ENCODE peak calls at places on chromosomes 12 and 14, in ten cellular contexts. C, W, K, J, Q, Z, P, E, G and A are unnamed samples.

GRCh38 chr12:116423053-116423452 is 136.1 kb upstream of the MAP1LC3B2 start:
- DNase-seq in Q (no peak), P (no peak), G (no peak), Z (no peak), J (peak; percentile 27), E (no peak), K (no peak), W (no peak), C (no peak), A (no peak)

GRCh38 chr12:58583541-58583940 is 336.8 kb downstream of the LRIG3 start:
- DNase-seq in P (no peak), Q (no peak), Z (no peak), K (no peak), C (no peak), G (no peak), E (no peak), W (no peak), J (peak; percentile 43), A (no peak)

GRCh38 chr12:1439687-1440086 is 154.7 kb downstream of the FBXL14 start:
- DNase-seq in E (no peak), Q (no peak), K (no peak), Z (no peak), G (no peak), J (no peak), C (no peak), W (no peak), P (no peak), A (no peak)

GRCh38 chr14:34845869-34846268 is 29.3 kb downstream of the BAZ1A start:
- DNase-seq in G (no peak), Q (no peak), K (no peak), J (no peak), P (no peak), E (no peak), Z (no peak), C (no peak), W (no peak), A (no peak)

GRCh38 chr12:2980630-2981029 is 21.4 kb downstream of the TEAD4 start:
- DNase-seq in E (no peak), Q (no peak), K (no peak), Z (no peak), W (no peak), P (no peak), C (no peak), J (no peak), G (no peak), A (no peak)

GRCh38 chr12:62263956-62264355 is 3.8 kb downstream of the USP15 start:
- DNase-seq in W (no peak), C (no peak), E (no peak), Z (no peak), Q (peak; percentile 22), K (no peak), P (no peak), J (no peak), G (no peak), A (no peak)

GRCh38 chr14:55201219-55202096 is 10.1 kb upstream of the DLGAP5 start:
- DNase-seq in W (no peak), E (no peak), C (peak; percentile 62), Z (no peak), P (no peak), G (no peak), J (no peak), K (no peak), Q (no peak), A (no peak)

GRCh38 chr12:31959051-31959700 is at the start of gene RESF1:
- DNase-seq in G (peak; percentile 58), Z (no peak), Q (peak; percentile 90), C (peak; percentile 97), J (peak; percentile 85), K (peak; percentile 70), P (peak; percentile 88), E (peak; percentile 93), W (peak; percentile 83), A (peak; percentile 86)

GRCh38 chr12:131745706-131746105 is 34.8 kb downstream of the SFSWAP start:
- DNase-seq in G (no peak), K (no peak), J (no peak), E (no peak), P (no peak), Q (no peak), C (no peak), W (no peak), Z (no peak), A (no peak)

GRCh38 chr12:11697670-11698387 is 48.4 kb downstream of the ETV6 start:
- DNase-seq in K (no peak), E (no peak), C (no peak), J (peak; percentile 83), Q (no peak), G (no peak), W (no peak), Z (no peak), P (no peak), A (no peak)

GRCh38 chr14:36477266-36477665 is 42.8 kb downstream of the NKX2-1 start:
- DNase-seq in W (no peak), Z (no peak), J (no peak), C (no peak), G (no peak), P (no peak), Q (peak; percentile 4), K (no peak), E (no peak), A (no peak)